ENCODE peak calls at places on chromosomes 13 and 19, in four cellular contexts. R, L, K and J are unnamed samples.

GRCh38 chr19:17902701-17903100 is 30.1 kb upstream of the CCDC124 start:
- DNase-seq in R (peak; percentile 7), L (no peak), K (no peak), J (no peak)

GRCh38 chr13:46612258-46612657 is 59.3 kb downstream of the LRCH1 start:
- DNase-seq in R (no peak), L (no peak), K (no peak), J (no peak)

GRCh38 chr19:4295972-4296771 is 6.0 kb downstream of the TMIGD2 start:
- DNase-seq in R (no peak), L (no peak), K (no peak), J (peak; percentile 43)

GRCh38 chr13:31944262-31945160 is 87.1 kb upstream of the FRY start:
- DNase-seq in R (no peak), L (no peak), K (no peak), J (no peak)

GRCh38 chr19:18846862-18847515 is 15.2 kb downstream of the UPF1 start:
- DNase-seq in R (peak; percentile 67), L (peak; percentile 69), K (peak; percentile 81), J (peak; percentile 38)

GRCh38 chr19:50992666-50993035 is 8.8 kb downstream of the KLK8 start:
- DNase-seq in R (no peak), L (no peak), K (no peak), J (no peak)

GRCh38 chr19:50548191-50549058 is 19.8 kb downstream of the LRRC4B start:
- DNase-seq in R (no peak), L (no peak), K (no peak), J (no peak)

GRCh38 chr13:44219808-44220544 is 153.6 kb upstream of the SERP2 start:
- DNase-seq in R (no peak), L (no peak), K (no peak), J (no peak)

GRCh38 chr19:35408284-35409171 is 37.7 kb downstream of the GPR42 start:
- DNase-seq in R (no peak), L (no peak), K (no peak), J (no peak)

GRCh38 chr19:3653865-3654513 is 27.4 kb upstream of the CACTIN start:
- DNase-seq in R (no peak), L (no peak), K (peak; percentile 55), J (no peak)

GRCh38 chr19:12785431-12786011 is 5.8 kb upstream of the JUNB start:
- DNase-seq in R (no peak), L (no peak), K (no peak), J (no peak)